ENCODE peak calls at places on chromosomes 1 and 21, in seven cellular contexts. R is K562, C is cardiac muscle cell, D is SW480, T is T-helper 9 cell, W is epithelial cell of prostate, Z is HT-29. E is an unnamed sample.

GRCh38 chr1:46284597-46285564 is 18.5 kb downstream of the LRRC41 start:
- DNase-seq in R (no peak), C (peak), D (no peak), T (no peak), W (no peak), Z (no peak), E (peak)

GRCh38 chr1:247857069-247857985 is at the start of gene TRIM58:
- DNase-seq in R (peak), C (peak), D (peak), T (no peak), W (no peak), Z (no peak), E (peak)

GRCh38 chr1:183600136-183600535 is 9.9 kb upstream of the NCF2 start:
- DNase-seq in R (no peak), C (no peak), D (no peak), T (no peak), W (peak), Z (no peak), E (peak)

GRCh38 chr1:181166377-181167196 is 78.1 kb downstream of the IER5 start:
- DNase-seq in R (peak), C (peak), D (peak), T (peak), W (peak), Z (peak), E (peak)

GRCh38 chr21:32370971-32371766 is 21.6 kb downstream of the URB1 start:
- DNase-seq in R (no peak), C (no peak), D (no peak), T (no peak), W (no peak), Z (no peak), E (no peak)

GRCh38 chr1:165851034-165851658 is 23.7 kb downstream of the UCK2 start:
- DNase-seq in R (no peak), C (no peak), D (peak), T (no peak), W (no peak), Z (no peak), E (no peak)

GRCh38 chr1:61370177-61370907 is 288.0 kb downstream of the NFIA start:
- DNase-seq in R (no peak), C (peak), D (no peak), T (no peak), W (no peak), Z (no peak), E (no peak)

GRCh38 chr1:208268541-208269337 is 24.6 kb upstream of the PLXNA2 start:
- DNase-seq in R (no peak), C (no peak), D (no peak), T (no peak), W (no peak), Z (no peak), E (no peak)

GRCh38 chr21:17552410-17552809 is 39.6 kb downstream of the CXADR start:
- DNase-seq in R (no peak), C (no peak), D (no peak), T (no peak), W (no peak), Z (no peak), E (no peak)

GRCh38 chr21:30468912-30469812 is 11.0 kb downstream of the KRTAP19-1 start:
- DNase-seq in R (no peak), C (no peak), D (no peak), T (no peak), W (no peak), Z (no peak), E (no peak)

GRCh38 chr1:230383425-230383824 is 42.7 kb downstream of the PGBD5 start:
- DNase-seq in R (no peak), C (no peak), D (no peak), T (no peak), W (no peak), Z (no peak), E (no peak)

E was measured in DMS53.